ENCODE peak calls at places on chromosomes 11 and 22, in seven cellular contexts. B, T, V, W, O, H and F are unnamed samples.

GRCh38 chr22:30444632-30445437 is 19.3 kb downstream of the MTFP1 start:
- DNase-seq in B (peak; percentile 52), T (no peak), V (peak; percentile 70), W (no peak), O (no peak), H (no peak), F (peak; percentile 24)

GRCh38 chr22:44389926-44390925 is 77.5 kb upstream of the SHISAL1 start:
- DNase-seq in B (no peak), T (no peak), V (no peak), W (no peak), O (no peak), H (no peak), F (no peak)

GRCh38 chr11:44805596-44805995 is 78.8 kb downstream of the TSPAN18 start:
- DNase-seq in B (peak; percentile 25), T (no peak), V (no peak), W (no peak), O (no peak), H (no peak), F (no peak)

GRCh38 chr22:44375451-44375850 is 62.7 kb upstream of the SHISAL1 start:
- DNase-seq in B (no peak), T (no peak), V (peak; percentile 17), W (no peak), O (no peak), H (no peak), F (no peak)

GRCh38 chr11:133157180-133157579 is 375.1 kb downstream of the OPCML start:
- DNase-seq in B (no peak), T (no peak), V (no peak), W (no peak), O (no peak), H (no peak), F (no peak)

GRCh38 chr11:114738954-114739353 is 60.6 kb downstream of the NXPE2 start:
- DNase-seq in B (peak; percentile 49), T (peak; percentile 7), V (peak; percentile 31), W (no peak), O (no peak), H (no peak), F (peak; percentile 23)

GRCh38 chr11:12430351-12430750 is 53.0 kb downstream of the PARVA start:
- DNase-seq in B (peak; percentile 77), T (no peak), V (peak; percentile 46), W (no peak), O (no peak), H (no peak), F (no peak)

GRCh38 chr11:130040281-130040940 is 29.3 kb upstream of the APLP2 start:
- DNase-seq in B (no peak), T (no peak), V (no peak), W (no peak), O (no peak), H (no peak), F (no peak)

GRCh38 chr11:20601221-20601914 is 2.0 kb downstream of the SLC6A5 start:
- DNase-seq in B (no peak), T (no peak), V (no peak), W (no peak), O (no peak), H (no peak), F (no peak)

GRCh38 chr22:30869996-30870395 is 98.6 kb downstream of the MORC2 start:
- DNase-seq in B (no peak), T (no peak), V (no peak), W (no peak), O (no peak), H (no peak), F (no peak)

GRCh38 chr11:128715691-128716153 is 21.9 kb downstream of the FLI1 start:
- DNase-seq in B (peak; percentile 40), T (no peak), V (peak; percentile 59), W (no peak), O (peak; percentile 34), H (no peak), F (no peak)

GRCh38 chr11:91199866-91200265 is 977.0 kb upstream of the CHORDC1 start:
- DNase-seq in B (no peak), T (no peak), V (peak; percentile 65), W (no peak), O (no peak), H (no peak), F (no peak)

GRCh38 chr22:41288245-41288946 is 2.4 kb upstream of the RANGAP1 start:
- DNase-seq in B (peak; percentile 88), T (no peak), V (peak; percentile 73), W (no peak), O (no peak), H (no peak), F (no peak)

GRCh38 chr11:2742201-2742600 is 42.4 kb upstream of the KCNQ1OT1 start:
- DNase-seq in B (no peak), T (no peak), V (no peak), W (no peak), O (no peak), H (no peak), F (no peak)

GRCh38 chr11:92556435-92556834 is 331.8 kb downstream of the FAT3 start:
- DNase-seq in B (peak; percentile 17), T (no peak), V (peak; percentile 3), W (no peak), O (no peak), H (no peak), F (no peak)

GRCh38 chr11:124470516-124471231 is 25.2 kb upstream of the OR8B8 start:
- DNase-seq in B (no peak), T (no peak), V (no peak), W (no peak), O (no peak), H (no peak), F (no peak)

GRCh38 chr11:66124564-66124963 is 54.5 kb downstream of the PACS1 start:
- DNase-seq in B (peak; percentile 83), T (no peak), V (peak; percentile 33), W (no peak), O (no peak), H (no peak), F (no peak)

GRCh38 chr11:69746780-69747742 is 28.1 kb downstream of the FGF4 start:
- DNase-seq in B (no peak), T (no peak), V (no peak), W (no peak), O (no peak), H (no peak), F (no peak)

DNA sequence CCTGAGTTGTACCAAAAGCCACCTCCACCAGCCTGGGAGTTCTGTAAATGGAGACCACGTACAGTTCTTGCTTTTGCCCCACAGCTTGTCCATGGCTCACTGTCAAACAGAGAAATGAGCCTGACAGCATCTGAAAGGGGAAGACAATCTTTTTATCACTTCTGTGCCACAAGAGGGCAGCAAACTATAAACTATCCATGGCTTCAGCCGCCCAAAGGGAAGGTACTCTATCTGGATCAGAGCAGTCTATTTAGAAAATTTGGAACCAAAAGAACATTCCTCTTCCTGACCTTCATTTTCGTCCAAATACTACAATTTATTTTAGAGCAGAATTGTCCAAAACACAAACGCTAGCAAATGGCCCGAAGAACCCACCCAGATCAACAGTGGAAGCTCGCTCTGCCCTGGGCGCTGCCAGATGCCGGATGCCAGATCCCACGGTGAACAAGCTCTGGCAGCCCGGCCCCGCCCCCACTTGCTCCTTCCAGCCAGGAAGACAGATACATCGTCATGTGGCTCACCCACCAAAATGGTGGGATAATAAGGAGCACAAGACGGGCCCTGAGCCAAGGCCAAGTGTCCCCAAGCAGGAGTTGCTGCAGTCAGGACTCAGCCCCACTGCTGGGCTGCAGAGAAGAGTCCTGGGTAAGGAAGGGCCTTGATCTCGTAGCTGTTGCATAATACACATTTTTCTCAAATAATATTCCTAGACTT is 23.9 kb upstream of the SCGB1A1 start:
- DNase-seq in B (peak; percentile 80), T (peak; percentile 50), V (peak; percentile 95), W (peak; percentile 66), O (peak; percentile 87), H (peak; percentile 83), F (peak; percentile 52)
- H3K4me3 ChIP-seq in B (peak overlapping the region; percentile 36), T (no peak overlapping the region), V (peak overlapping the region; percentile 72), W (no peak overlapping the region), O (peak overlapping the region; percentile 22), H (peak overlapping the region; percentile 25), F (no peak overlapping the region)

GRCh38 chr11:120995184-120995583 is 28.7 kb upstream of the TBCEL start:
- DNase-seq in B (no peak), T (no peak), V (no peak), W (no peak), O (no peak), H (no peak), F (no peak)

GRCh38 chr11:120994460-120994859 is 29.4 kb upstream of the TBCEL start:
- DNase-seq in B (no peak), T (no peak), V (no peak), W (no peak), O (no peak), H (no peak), F (no peak)

GRCh38 chr11:120996973-120997372 is 26.9 kb upstream of the TBCEL start:
- DNase-seq in B (no peak), T (no peak), V (no peak), W (no peak), O (no peak), H (no peak), F (no peak)

DNA sequence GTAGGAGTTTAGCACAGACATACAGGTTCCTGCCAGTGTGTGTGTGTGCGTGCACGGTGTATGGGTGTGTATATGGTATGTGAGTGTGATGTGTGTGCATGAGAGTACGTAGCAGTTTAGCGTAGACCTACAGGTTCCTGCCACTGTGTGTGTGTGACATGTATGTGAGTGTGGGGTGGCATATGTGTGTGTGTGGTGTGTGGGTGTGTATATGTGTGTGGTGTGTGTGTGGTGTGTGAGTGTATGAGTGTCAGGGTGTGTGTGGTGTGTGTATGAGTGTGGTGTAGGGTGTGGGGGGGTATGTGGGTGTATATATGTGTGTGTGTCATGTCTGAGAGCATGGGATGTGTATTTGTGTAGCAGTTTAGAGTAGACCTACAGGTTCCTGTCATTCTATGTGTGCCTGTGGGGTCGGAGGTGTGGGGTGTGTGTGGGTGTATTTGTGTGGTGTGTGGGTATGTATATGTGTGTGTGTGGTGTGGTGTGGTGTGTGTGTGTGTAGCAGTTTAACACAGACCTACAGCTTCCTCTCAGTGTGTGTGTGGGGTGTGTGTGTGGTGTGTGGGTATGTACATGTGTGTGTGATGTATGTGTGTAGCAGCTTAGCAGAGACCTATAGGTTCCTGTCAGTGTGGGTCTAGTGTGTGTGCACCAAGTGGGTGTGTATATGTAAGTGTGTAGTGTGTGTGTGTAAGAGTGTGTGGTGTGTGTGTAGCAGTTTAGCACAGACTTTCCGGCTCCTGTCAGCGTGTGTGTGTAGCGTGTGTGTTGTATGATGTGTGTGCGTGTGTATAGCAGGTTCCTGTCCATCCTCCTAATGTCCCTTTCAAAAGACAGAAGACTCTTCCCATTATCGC is 31.8 kb upstream of the TBCEL start:
- DNase-seq in B (no peak), T (no peak), V (no peak), W (no peak), O (no peak), H (no peak), F (no peak)
- H3K27me3 ChIP-seq in B (peaks cover 49% of the 10 kb centered on the region), T (no peaks in the 10 kb centered on the region), V (peaks cover 51% of the 10 kb centered on the region), W (no peaks in the 10 kb centered on the region), O (no peaks in the 10 kb centered on the region), H (no peaks in the 10 kb centered on the region), F (no peaks in the 10 kb centered on the region)

DNA sequence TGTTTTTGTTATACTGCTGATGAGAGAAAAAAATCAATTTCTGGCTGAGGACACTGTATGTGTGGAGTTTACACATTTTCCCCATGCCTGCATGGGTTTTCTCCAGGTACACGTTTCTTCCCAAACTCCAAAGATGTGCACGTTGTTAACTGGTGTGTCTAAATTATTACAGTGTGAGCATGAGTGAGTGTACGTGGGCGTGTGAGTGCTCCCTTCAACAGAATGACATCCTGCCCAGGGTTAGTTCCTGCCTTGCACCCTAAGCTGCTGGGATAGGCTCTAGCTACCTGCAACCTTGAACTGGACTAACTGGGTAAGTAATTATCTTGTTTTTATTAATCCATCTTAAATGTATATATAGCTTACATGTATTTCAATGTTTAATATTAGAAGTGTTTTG is 5.5 kb downstream of the NPAT start:
- DNase-seq in B (no peak), T (no peak), V (no peak), W (no peak), O (no peak), H (no peak), F (no peak)
- H3K4me3 ChIP-seq in B (no peak overlapping the region), T (no peak overlapping the region), V (no peak overlapping the region), W (peak overlapping the region; percentile 14), O (no peak overlapping the region), H (no peak overlapping the region), F (no peak overlapping the region)

GRCh38 chr11:103987631-103988594 is 48.5 kb upstream of the DDI1 start:
- DNase-seq in B (peak; percentile 17), T (peak; percentile 11), V (no peak), W (no peak), O (no peak), H (no peak), F (no peak)
- H3K27me3 ChIP-seq in B (no peaks in the 10 kb centered on the region), T (no peaks in the 10 kb centered on the region), V (no peaks in the 10 kb centered on the region), W (no peaks in the 10 kb centered on the region), O (no peaks in the 10 kb centered on the region), H (no peaks in the 10 kb centered on the region), F (no peaks in the 10 kb centered on the region)